ENCODE peak calls at places on chromosomes 4 and X, in four cellular contexts. One of them, this sample, is unnamed.

GRCh38 chr4:127788517-127788916 is 6.4 kb downstream of the HSPA4L start:
- DNase-seq in fibroblast of the conjunctiva: no peak
- DNase-seq in activated CD4-positive, alpha-beta T cell treated with anti-CD3 and anti-CD28 coated beads, Interleukin-2, amount 50 U/mL, for 4 hours: no peak
- DNase-seq in germinal center: no peak
- DNase-seq in this sample: no peak

GRCh38 chr4:37748546-37748945 is 62.4 kb upstream of the RELL1 start:
- DNase-seq in activated CD4-positive, alpha-beta T cell treated with anti-CD3 and anti-CD28 coated beads, Interleukin-2, amount 50 U/mL, for 4 hours: no peak
- DNase-seq in fibroblast of the conjunctiva: no peak
- DNase-seq in germinal center: no peak
- DNase-seq in this sample: no peak

GRCh38 chr4:140703463-140703862 is 52.7 kb downstream of the TBC1D9 start:
- DNase-seq in activated CD4-positive, alpha-beta T cell treated with anti-CD3 and anti-CD28 coated beads, Interleukin-2, amount 50 U/mL, for 4 hours: no peak
- DNase-seq in germinal center: no peak
- DNase-seq in fibroblast of the conjunctiva: no peak
- DNase-seq in this sample: no peak

GRCh38 chr4:176444741-176445140 is 125.0 kb downstream of the SPCS3 start:
- DNase-seq in germinal center: no peak
- DNase-seq in activated CD4-positive, alpha-beta T cell treated with anti-CD3 and anti-CD28 coated beads, Interleukin-2, amount 50 U/mL, for 4 hours: no peak
- DNase-seq in fibroblast of the conjunctiva: peak; percentile 4
- DNase-seq in this sample: no peak

GRCh38 chr4:44495136-44495535 is 46.5 kb upstream of the KCTD8 start:
- DNase-seq in activated CD4-positive, alpha-beta T cell treated with anti-CD3 and anti-CD28 coated beads, Interleukin-2, amount 50 U/mL, for 4 hours: no peak
- DNase-seq in fibroblast of the conjunctiva: no peak
- DNase-seq in germinal center: no peak
- DNase-seq in this sample: no peak

GRCh38 chr4:174627473-174627872 is 105.2 kb upstream of the HPGD start:
- DNase-seq in germinal center: no peak
- DNase-seq in activated CD4-positive, alpha-beta T cell treated with anti-CD3 and anti-CD28 coated beads, Interleukin-2, amount 50 U/mL, for 4 hours: no peak
- DNase-seq in fibroblast of the conjunctiva: no peak
- DNase-seq in this sample: no peak

GRCh38 chrX:20729421-20729820 is 462.7 kb upstream of the RPS6KA3 start:
- DNase-seq in germinal center: no peak
- DNase-seq in activated CD4-positive, alpha-beta T cell treated with anti-CD3 and anti-CD28 coated beads, Interleukin-2, amount 50 U/mL, for 4 hours: no peak
- DNase-seq in fibroblast of the conjunctiva: peak; percentile 8
- DNase-seq in this sample: no peak

GRCh38 chr4:8188743-8189550 is 10.1 kb upstream of the SH3TC1 start:
- DNase-seq in germinal center: no peak
- DNase-seq in fibroblast of the conjunctiva: no peak
- DNase-seq in activated CD4-positive, alpha-beta T cell treated with anti-CD3 and anti-CD28 coated beads, Interleukin-2, amount 50 U/mL, for 4 hours: no peak
- DNase-seq in this sample: no peak

GRCh38 chr4:72631296-72631695 is 62.3 kb upstream of the ADAMTS3 start:
- DNase-seq in activated CD4-positive, alpha-beta T cell treated with anti-CD3 and anti-CD28 coated beads, Interleukin-2, amount 50 U/mL, for 4 hours: no peak
- DNase-seq in germinal center: no peak
- DNase-seq in fibroblast of the conjunctiva: peak; percentile 30
- DNase-seq in this sample: no peak

GRCh38 chrX:133542476-133542875 is 127.2 kb upstream of the GPC4 start:
- DNase-seq in fibroblast of the conjunctiva: peak; percentile 35
- DNase-seq in activated CD4-positive, alpha-beta T cell treated with anti-CD3 and anti-CD28 coated beads, Interleukin-2, amount 50 U/mL, for 4 hours: no peak
- DNase-seq in germinal center: no peak
- DNase-seq in this sample: no peak

GRCh38 chrX:65758505-65758904 is 91.1 kb downstream of the MSN start:
- DNase-seq in fibroblast of the conjunctiva: no peak
- DNase-seq in germinal center: no peak
- DNase-seq in activated CD4-positive, alpha-beta T cell treated with anti-CD3 and anti-CD28 coated beads, Interleukin-2, amount 50 U/mL, for 4 hours: no peak
- DNase-seq in this sample: no peak

GRCh38 chr4:26130173-26130572 is 190.6 kb upstream of the RBPJ start:
- DNase-seq in germinal center: no peak
- DNase-seq in activated CD4-positive, alpha-beta T cell treated with anti-CD3 and anti-CD28 coated beads, Interleukin-2, amount 50 U/mL, for 4 hours: no peak
- DNase-seq in fibroblast of the conjunctiva: no peak
- DNase-seq in this sample: peak; percentile 28

GRCh38 chr4:152308925-152309324 is 227.0 kb downstream of the FBXW7 start:
- DNase-seq in fibroblast of the conjunctiva: no peak
- DNase-seq in activated CD4-positive, alpha-beta T cell treated with anti-CD3 and anti-CD28 coated beads, Interleukin-2, amount 50 U/mL, for 4 hours: no peak
- DNase-seq in germinal center: no peak
- DNase-seq in this sample: no peak

GRCh38 chrX:78213331-78213730 is 73.9 kb upstream of the TAF9B start:
- DNase-seq in germinal center: no peak
- DNase-seq in fibroblast of the conjunctiva: no peak
- DNase-seq in activated CD4-positive, alpha-beta T cell treated with anti-CD3 and anti-CD28 coated beads, Interleukin-2, amount 50 U/mL, for 4 hours: no peak
- DNase-seq in this sample: no peak

GRCh38 chr4:141102367-141102766 is 30.9 kb downstream of the RNF150 start:
- DNase-seq in fibroblast of the conjunctiva: no peak
- DNase-seq in activated CD4-positive, alpha-beta T cell treated with anti-CD3 and anti-CD28 coated beads, Interleukin-2, amount 50 U/mL, for 4 hours: no peak
- DNase-seq in germinal center: no peak
- DNase-seq in this sample: no peak

GRCh38 chr4:40193018-40193571 is 3.7 kb upstream of the RHOH start:
- DNase-seq in germinal center: no peak
- DNase-seq in fibroblast of the conjunctiva: no peak
- DNase-seq in activated CD4-positive, alpha-beta T cell treated with anti-CD3 and anti-CD28 coated beads, Interleukin-2, amount 50 U/mL, for 4 hours: no peak
- DNase-seq in this sample: peak; percentile 57

GRCh38 chrX:149286940-149287349 is 218.2 kb downstream of the IDS start:
- DNase-seq in activated CD4-positive, alpha-beta T cell treated with anti-CD3 and anti-CD28 coated beads, Interleukin-2, amount 50 U/mL, for 4 hours: peak; percentile 3
- DNase-seq in germinal center: peak; percentile 38
- DNase-seq in fibroblast of the conjunctiva: no peak
- DNase-seq in this sample: peak; percentile 10

GRCh38 chr4:183905081-183905592 is at the start of gene STOX2:
- DNase-seq in activated CD4-positive, alpha-beta T cell treated with anti-CD3 and anti-CD28 coated beads, Interleukin-2, amount 50 U/mL, for 4 hours: no peak
- DNase-seq in fibroblast of the conjunctiva: no peak
- DNase-seq in germinal center: no peak
- DNase-seq in this sample: no peak

GRCh38 chrX:19613645-19614323 is 98.5 kb upstream of the MAP3K15 start:
- DNase-seq in activated CD4-positive, alpha-beta T cell treated with anti-CD3 and anti-CD28 coated beads, Interleukin-2, amount 50 U/mL, for 4 hours: no peak
- DNase-seq in fibroblast of the conjunctiva: no peak
- DNase-seq in germinal center: no peak
- DNase-seq in this sample: no peak

GRCh38 chrX:119672252-119672825 is 20.6 kb downstream of the SEPTIN6 start:
- DNase-seq in germinal center: no peak
- DNase-seq in activated CD4-positive, alpha-beta T cell treated with anti-CD3 and anti-CD28 coated beads, Interleukin-2, amount 50 U/mL, for 4 hours: no peak
- DNase-seq in fibroblast of the conjunctiva: no peak
- DNase-seq in this sample: no peak

GRCh38 chr4:138868562-138868961 is 147.0 kb upstream of the NOCT start:
- DNase-seq in germinal center: no peak
- DNase-seq in fibroblast of the conjunctiva: no peak
- DNase-seq in activated CD4-positive, alpha-beta T cell treated with anti-CD3 and anti-CD28 coated beads, Interleukin-2, amount 50 U/mL, for 4 hours: no peak
- DNase-seq in this sample: no peak

GRCh38 chr4:77220841-77221613 is 64.0 kb downstream of the CCNG2 start:
- DNase-seq in germinal center: no peak
- DNase-seq in fibroblast of the conjunctiva: no peak
- DNase-seq in activated CD4-positive, alpha-beta T cell treated with anti-CD3 and anti-CD28 coated beads, Interleukin-2, amount 50 U/mL, for 4 hours: no peak
- DNase-seq in this sample: no peak

GRCh38 chr4:6199344-6199921 is 916 bp downstream of the JAKMIP1 start:
- DNase-seq in activated CD4-positive, alpha-beta T cell treated with anti-CD3 and anti-CD28 coated beads, Interleukin-2, amount 50 U/mL, for 4 hours: peak; percentile 24
- DNase-seq in germinal center: peak; percentile 14
- DNase-seq in fibroblast of the conjunctiva: no peak
- DNase-seq in this sample: peak; percentile 29

GRCh38 chr4:148056879-148057278 is 325.0 kb downstream of the ARHGAP10 start:
- DNase-seq in germinal center: peak; percentile 59
- DNase-seq in activated CD4-positive, alpha-beta T cell treated with anti-CD3 and anti-CD28 coated beads, Interleukin-2, amount 50 U/mL, for 4 hours: peak; percentile 41
- DNase-seq in fibroblast of the conjunctiva: peak; percentile 26
- DNase-seq in this sample: peak; percentile 41

GRCh38 chr4:89813197-89813596 is 23.8 kb downstream of the SNCA start:
- DNase-seq in activated CD4-positive, alpha-beta T cell treated with anti-CD3 and anti-CD28 coated beads, Interleukin-2, amount 50 U/mL, for 4 hours: no peak
- DNase-seq in germinal center: no peak
- DNase-seq in fibroblast of the conjunctiva: no peak
- DNase-seq in this sample: no peak

GRCh38 chrX:100995469-100995868 is 26.0 kb downstream of the ARL13A start:
- DNase-seq in germinal center: no peak
- DNase-seq in activated CD4-positive, alpha-beta T cell treated with anti-CD3 and anti-CD28 coated beads, Interleukin-2, amount 50 U/mL, for 4 hours: peak; percentile 1
- DNase-seq in fibroblast of the conjunctiva: peak; percentile 16
- DNase-seq in this sample: no peak

GRCh38 chrX:101803451-101803850 is 128.4 kb downstream of the ZMAT1 start:
- DNase-seq in fibroblast of the conjunctiva: no peak
- DNase-seq in germinal center: no peak
- DNase-seq in activated CD4-positive, alpha-beta T cell treated with anti-CD3 and anti-CD28 coated beads, Interleukin-2, amount 50 U/mL, for 4 hours: no peak
- DNase-seq in this sample: no peak

GRCh38 chr4:15912236-15912635 is 26.3 kb downstream of the FGFBP1 start:
- DNase-seq in activated CD4-positive, alpha-beta T cell treated with anti-CD3 and anti-CD28 coated beads, Interleukin-2, amount 50 U/mL, for 4 hours: no peak
- DNase-seq in germinal center: no peak
- DNase-seq in fibroblast of the conjunctiva: no peak
- DNase-seq in this sample: no peak

GRCh38 chr4:19728773-19729172 is 522.9 kb upstream of the SLIT2 start:
- DNase-seq in fibroblast of the conjunctiva: no peak
- DNase-seq in activated CD4-positive, alpha-beta T cell treated with anti-CD3 and anti-CD28 coated beads, Interleukin-2, amount 50 U/mL, for 4 hours: no peak
- DNase-seq in germinal center: no peak
- DNase-seq in this sample: no peak

GRCh38 chr4:28443786-28444412 is 1583.3 kb downstream of the STIM2 start:
- DNase-seq in fibroblast of the conjunctiva: no peak
- DNase-seq in germinal center: no peak
- DNase-seq in activated CD4-positive, alpha-beta T cell treated with anti-CD3 and anti-CD28 coated beads, Interleukin-2, amount 50 U/mL, for 4 hours: no peak
- DNase-seq in this sample: no peak

GRCh38 chrX:102154900-102155805 is 624 bp downstream of the BEX5 start:
- DNase-seq in fibroblast of the conjunctiva: no peak
- DNase-seq in activated CD4-positive, alpha-beta T cell treated with anti-CD3 and anti-CD28 coated beads, Interleukin-2, amount 50 U/mL, for 4 hours: peak; percentile 6
- DNase-seq in germinal center: no peak
- DNase-seq in this sample: peak; percentile 7

GRCh38 chr4:150867148-150867547 is 147.9 kb downstream of the LRBA start:
- DNase-seq in germinal center: peak; percentile 63
- DNase-seq in fibroblast of the conjunctiva: peak; percentile 64
- DNase-seq in activated CD4-positive, alpha-beta T cell treated with anti-CD3 and anti-CD28 coated beads, Interleukin-2, amount 50 U/mL, for 4 hours: no peak
- DNase-seq in this sample: no peak

This sample was measured in activated T-helper 2 cell treated with anti-CD3 and anti-CD28 coated beads, Interferon-gamma antibody, Interleukin-2, Interleukin-4, amounts not matched to agents 10 μg/mL and 5 μg/mL and 100 μg/mL, durations not matched to agents 14 hours and 24 hours and 36 hours.